ENCODE peak calls at places on chromosomes 6 and 20, in seven cellular contexts. Z is colonic mucosa; X is left ventricle myocardium inferior; R is CD8-positive, alpha-beta T cell; O is cardiac muscle cell; S is lung; I is left lung. H is an unnamed sample.

GRCh38 chr6:29576056-29576455 is 8.9 kb upstream of the OR2H2 start:
- DNase-seq in Z (no peak), X (no peak), R (no peak), O (no peak), S (no peak), I (no peak), H (no peak)

GRCh38 chr20:2206957-2207769 is 88.6 kb upstream of the TGM3 start:
- DNase-seq in Z (peak), X (peak), R (peak), O (peak), S (peak), I (peak), H (peak)

GRCh38 chr20:1697592-1697991 is 40.0 kb upstream of the SIRPG start:
- DNase-seq in Z (no peak), X (no peak), R (no peak), O (no peak), S (no peak), I (no peak), H (no peak)

GRCh38 chr20:46013826-46014516 is 5.3 kb downstream of the MMP9 start:
- DNase-seq in Z (peak), X (no peak), R (peak), O (peak), S (no peak), I (no peak), H (peak)

GRCh38 chr6:95866732-95867131 is 149.0 kb upstream of the FUT9 start:
- DNase-seq in Z (no peak), X (no peak), R (no peak), O (no peak), S (no peak), I (no peak), H (peak)

GRCh38 chr20:33231237-33231636 is 4.6 kb upstream of the BPIFA1 start:
- DNase-seq in Z (no peak), X (no peak), R (no peak), O (no peak), S (no peak), I (no peak), H (peak)

GRCh38 chr6:35790683-35791082 is 6.4 kb downstream of the CLPS start:
- DNase-seq in Z (no peak), X (no peak), R (no peak), O (no peak), S (no peak), I (no peak), H (no peak)

GRCh38 chr20:51966296-51966971 is 164.1 kb upstream of the SALL4 start:
- DNase-seq in Z (peak), X (no peak), R (no peak), O (peak), S (peak), I (peak), H (peak)

GRCh38 chr20:2840138-2840966 is at the start of the genes PCED1A and VPS16:
- DNase-seq in Z (peak), X (peak), R (peak), O (peak), S (peak), I (peak), H (peak)

GRCh38 chr6:21666788-21667681 is 73.5 kb downstream of the SOX4 start:
- DNase-seq in Z (peak), X (no peak), R (no peak), O (peak), S (no peak), I (no peak), H (no peak)

GRCh38 chr20:52003976-52004375 is 187.6 kb downstream of the ZFP64 start:
- DNase-seq in Z (no peak), X (no peak), R (no peak), O (no peak), S (no peak), I (no peak), H (no peak)

GRCh38 chr20:37897008-37897548 is 5.8 kb upstream of the VSTM2L start:
- DNase-seq in Z (no peak), X (peak), R (no peak), O (peak), S (no peak), I (no peak), H (peak)

GRCh38 chr20:37901280-37901666 is 1.7 kb upstream of the VSTM2L start:
- DNase-seq in Z (no peak), X (no peak), R (no peak), O (no peak), S (no peak), I (no peak), H (no peak)

GRCh38 chr20:37901667-37902503 is 1.0 kb upstream of the VSTM2L start:
- DNase-seq in Z (peak), X (no peak), R (no peak), O (peak), S (peak), I (no peak), H (peak)

GRCh38 chr20:37898301-37899104 is 4.4 kb upstream of the VSTM2L start:
- DNase-seq in Z (no peak), X (no peak), R (no peak), O (no peak), S (no peak), I (no peak), H (no peak)

DNA sequence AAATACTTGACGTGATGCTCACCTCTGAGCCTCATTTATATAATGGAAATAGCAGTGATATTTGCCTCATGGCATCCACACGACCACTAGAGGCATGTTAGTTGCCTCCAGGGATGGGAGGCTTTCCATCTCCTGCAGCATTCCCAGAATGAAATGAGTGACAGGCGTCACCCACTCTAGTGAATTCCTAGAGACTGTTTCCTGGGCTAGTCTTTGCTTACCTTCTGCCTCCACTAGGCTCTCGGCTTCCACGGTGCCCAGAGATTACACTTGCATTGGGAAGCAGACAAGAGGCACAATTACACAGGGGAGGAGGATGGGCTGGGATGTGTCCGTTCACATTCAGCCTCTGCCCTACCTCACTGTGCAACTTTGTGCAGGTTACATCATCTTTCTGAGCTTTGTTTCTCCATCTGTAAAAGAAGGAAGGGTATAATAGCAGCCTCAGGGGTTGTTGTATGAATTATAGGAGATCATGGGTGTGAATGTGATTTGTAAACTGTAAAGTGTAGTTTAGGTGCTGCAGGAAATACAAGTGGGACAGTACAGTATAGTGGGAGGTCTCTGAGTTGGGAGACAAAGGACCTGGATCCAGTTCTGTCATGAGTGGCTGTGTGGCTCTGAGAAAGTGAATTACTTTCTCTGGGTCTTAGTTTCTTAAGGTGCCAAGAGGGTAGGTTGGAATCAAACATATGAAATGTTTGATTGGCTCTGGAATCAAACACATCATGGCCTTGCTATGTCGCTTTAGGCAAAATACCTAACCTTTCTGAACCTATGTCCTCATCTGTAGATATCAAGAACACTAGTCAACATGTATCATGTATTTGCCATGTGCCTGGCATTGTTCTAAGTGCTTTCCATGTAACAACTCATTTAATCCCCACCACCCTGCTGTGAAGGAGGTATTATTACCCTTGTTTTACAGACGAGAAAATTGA is 3.6 kb upstream of the VSTM2L start:
- DNase-seq in Z (no peak), X (no peak), R (no peak), O (no peak), S (no peak), I (no peak), H (peak)
- TF ChIP-seq CTCF in Z (no peak), X (no peak), R (no peak), O (no peak), S (no peak), I (no peak), H (no peak)

GRCh38 chr6:75676377-75676776 is 72.7 kb upstream of the MYO6 start:
- DNase-seq in Z (no peak), X (no peak), R (no peak), O (no peak), S (no peak), I (no peak), H (no peak)

GRCh38 chr6:75673885-75674284 is 72.2 kb downstream of the SENP6 start:
- DNase-seq in Z (no peak), X (no peak), R (no peak), O (no peak), S (no peak), I (no peak), H (no peak)
- H3K4me3 ChIP-seq in Z (no peak), X (no peak), R (no peak), O (no peak), S (no peak), I (no peak), H (no peak)

GRCh38 chr6:163443985-163444553 is 29.6 kb downstream of the QKI start:
- DNase-seq in Z (no peak), X (no peak), R (no peak), O (no peak), S (no peak), I (no peak), H (no peak)
- TF ChIP-seq CTCF in Z (no peak), X (no peak), R (no peak), O (no peak), S (no peak), I (no peak), H (peak)

DNA sequence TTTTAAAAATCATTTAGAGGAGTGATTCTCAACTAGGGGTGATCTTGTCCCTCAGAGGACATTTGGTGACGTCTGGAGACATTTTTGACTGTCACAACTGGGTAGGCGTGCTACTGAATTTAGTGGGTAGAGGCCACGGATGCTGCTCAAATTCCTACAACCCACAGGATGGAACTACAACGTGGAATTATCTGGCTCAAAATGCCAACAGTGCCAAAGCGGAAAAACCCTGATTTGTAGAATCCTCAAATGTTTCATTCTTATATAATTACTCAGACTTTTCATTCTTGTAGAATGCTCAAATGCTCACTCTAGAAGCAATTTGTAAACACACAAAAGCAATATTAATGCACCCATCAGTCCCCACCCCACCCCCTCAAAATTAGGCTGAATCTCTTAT is 229.8 kb downstream of the ZMYND8 start:
- DNase-seq in Z (no peak), X (no peak), R (no peak), O (peak), S (no peak), I (no peak), H (no peak)
- H3K4me3 ChIP-seq in Z (no peak), X (no peak), R (no peak), O (no peak), S (no peak), I (no peak), H (no peak)

DNA sequence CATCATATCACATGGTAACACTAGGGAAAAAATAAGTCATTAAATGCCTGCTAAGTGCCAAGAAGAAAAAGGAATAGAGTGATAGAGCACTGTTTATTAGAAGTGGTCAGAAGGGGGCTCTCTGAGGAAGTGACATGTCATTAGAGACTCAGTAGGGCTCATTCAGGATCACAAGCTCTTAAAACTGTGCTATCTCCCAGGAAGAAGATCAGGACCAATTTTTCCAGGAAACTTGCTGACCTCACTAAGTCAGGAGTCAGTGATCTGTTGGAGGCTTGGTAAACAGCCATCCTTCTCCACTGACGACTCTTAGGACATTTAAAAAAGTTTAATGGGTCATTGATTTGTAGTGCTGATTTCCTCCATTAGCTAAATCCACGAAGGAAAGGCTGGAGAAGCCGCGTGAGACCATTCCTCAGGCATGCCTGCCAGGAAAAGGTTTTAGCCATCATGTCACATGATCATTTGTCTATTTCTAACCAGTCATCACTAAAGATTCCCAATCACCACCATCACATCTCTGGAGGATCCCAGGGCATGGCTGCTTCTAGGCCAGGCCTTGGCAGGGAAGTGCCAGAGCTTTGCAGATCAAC is 5.9 kb upstream of the PTPN1 start:
- DNase-seq in Z (no peak), X (no peak), R (no peak), O (peak), S (no peak), I (no peak), H (no peak)
- TF ChIP-seq CTCF in Z (no peak), X (peak), R (no peak), O (no peak), S (peak), I (no peak), H (peak)

GRCh38 chr20:49676581-49677291 is 36.9 kb downstream of the B4GALT5 start:
- DNase-seq in Z (peak), X (no peak), R (peak), O (peak), S (peak), I (peak), H (peak)

GRCh38 chr20:49672109-49672681 is 41.5 kb downstream of the B4GALT5 start:
- DNase-seq in Z (no peak), X (no peak), R (no peak), O (no peak), S (no peak), I (no peak), H (no peak)

GRCh38 chr20:49671429-49671828 is 42.2 kb downstream of the B4GALT5 start:
- DNase-seq in Z (no peak), X (no peak), R (no peak), O (no peak), S (no peak), I (no peak), H (no peak)

GRCh38 chr20:49675368-49676151 is 38.1 kb downstream of the B4GALT5 start:
- DNase-seq in Z (peak), X (no peak), R (no peak), O (no peak), S (no peak), I (no peak), H (peak)

DNA sequence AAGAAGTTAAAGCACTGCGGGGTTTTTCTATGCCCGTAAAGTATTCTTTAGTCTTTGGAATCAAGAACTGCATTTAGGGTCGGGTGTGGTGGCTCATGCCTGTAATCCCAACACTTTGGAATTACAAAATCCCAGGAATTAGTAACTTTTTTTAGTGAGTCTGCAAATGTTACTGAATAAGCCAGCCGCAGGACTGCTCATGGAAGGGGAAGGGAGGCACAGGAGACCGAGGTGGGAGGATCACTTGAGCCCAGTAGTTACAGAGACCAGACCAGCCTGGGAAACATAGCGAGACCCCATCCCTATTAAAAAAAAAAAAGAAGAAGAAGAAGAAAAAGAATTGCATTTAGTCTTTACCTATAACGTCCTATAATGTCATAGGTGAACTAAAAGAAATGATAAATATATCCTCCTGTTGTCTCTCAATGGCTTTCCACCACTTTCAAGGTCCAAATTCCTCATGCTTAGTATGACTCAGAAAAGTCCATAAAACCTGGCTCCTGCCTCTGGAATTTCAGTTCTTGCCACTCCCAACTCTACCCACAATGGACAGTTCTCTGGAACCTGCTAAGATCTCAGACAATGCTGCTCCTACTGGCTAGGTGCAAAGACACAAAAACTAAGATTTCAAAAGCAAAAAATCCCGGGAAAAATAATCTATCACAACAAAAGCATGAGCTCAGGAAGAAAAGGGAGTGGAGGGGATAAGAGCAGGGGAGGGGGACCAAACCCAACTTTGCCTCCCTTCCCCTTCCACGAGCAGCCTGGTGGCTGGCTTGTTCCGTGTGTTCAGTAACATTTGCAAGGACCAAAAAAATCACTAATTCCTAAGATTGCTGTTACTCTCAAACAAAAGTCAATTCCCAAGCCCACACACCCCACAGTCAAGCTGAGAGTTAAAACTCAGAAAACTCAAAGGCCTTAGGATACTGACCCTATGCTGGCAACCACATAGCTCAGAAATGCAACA is 39.0 kb downstream of the B4GALT5 start:
- DNase-seq in Z (peak), X (no peak), R (no peak), O (peak), S (no peak), I (no peak), H (peak)
- H3K4me3 ChIP-seq in Z (no peak), X (no peak), R (no peak), O (no peak), S (no peak), I (no peak), H (peak)

DNA sequence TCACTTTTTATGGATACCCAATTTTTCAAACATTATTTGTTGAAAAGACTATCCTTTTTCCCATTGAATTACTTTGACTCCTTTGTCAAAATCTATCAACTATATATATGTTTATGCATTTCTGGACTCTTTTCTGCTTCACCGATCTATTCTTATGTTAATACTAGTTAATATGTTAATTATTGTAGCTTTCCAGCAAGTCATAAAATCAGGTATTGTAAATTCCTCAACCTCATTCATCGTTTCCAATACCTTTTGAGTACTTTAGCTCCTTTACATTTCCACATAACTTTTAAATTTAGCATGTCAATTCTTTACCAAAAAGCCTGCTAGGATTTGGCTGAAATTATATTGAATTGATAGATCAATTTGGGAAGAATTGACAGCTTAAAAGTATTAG is 407.3 kb downstream of the ARHGAP18 start:
- DNase-seq in Z (no peak), X (no peak), R (no peak), O (no peak), S (no peak), I (no peak), H (no peak)
- TF ChIP-seq CTCF in Z (no peak), X (no peak), R (no peak), O (no peak), S (no peak), I (no peak), H (no peak)

GRCh38 chr20:37295001-37295400 is 5.5 kb downstream of the MANBAL start:
- DNase-seq in Z (no peak), X (no peak), R (no peak), O (peak), S (no peak), I (no peak), H (no peak)
- H3K4me3 ChIP-seq in Z (no peak), X (no peak), R (no peak), O (no peak), S (no peak), I (no peak), H (no peak)

H was measured in Caco-2.